ENCODE peak calls at places on chromosomes 7 and 10, in ten cellular contexts. A is ovary, P is HCT116, G is testis, B is heart left ventricle, Z is uterus, M is stomach, H is HepG2, O is IMR-90, Y is transverse colon. X is an unnamed sample.

GRCh38 chr7:141012696-141013344 is 1.9 kb downstream of the MRPS33 start:
- DNase-seq in A (no peak), P (no peak), G (no peak), B (no peak), Z (no peak), M (no peak), H (no peak), O (peak; percentile 63), Y (no peak), X (no peak)

GRCh38 chr10:29658984-29659769 is 24.4 kb upstream of the SVIL start:
- DNase-seq in A (peak; percentile 65), P (peak; percentile 97), G (no peak), B (no peak), Z (no peak), M (peak; percentile 41), H (peak; percentile 88), O (peak; percentile 100), Y (peak; percentile 29), X (peak; percentile 53)

GRCh38 chr7:1225462-1226154 is 7.1 kb upstream of the UNCX start:
- DNase-seq in A (no peak), P (no peak), G (no peak), B (no peak), Z (no peak), M (no peak), H (no peak), O (no peak), Y (no peak), X (no peak)

GRCh38 chr10:122362031-122362592 is 12.4 kb upstream of the PLEKHA1 start:
- DNase-seq in A (no peak), P (no peak), G (no peak), B (no peak), Z (no peak), M (no peak), H (no peak), O (no peak), Y (no peak), X (no peak)

GRCh38 chr7:42832672-42833071 is 79.2 kb downstream of the C7orf25 start:
- DNase-seq in A (no peak), P (no peak), G (no peak), B (no peak), Z (no peak), M (no peak), H (no peak), O (no peak), Y (no peak), X (no peak)

GRCh38 chr7:158934628-158935027 is 78.3 kb downstream of the DYNC2I1 start:
- DNase-seq in A (no peak), P (no peak), G (no peak), B (no peak), Z (no peak), M (no peak), H (no peak), O (no peak), Y (no peak), X (no peak)

GRCh38 chr10:1214882-1215540 is 158.8 kb downstream of the WDR37 start:
- DNase-seq in A (no peak), P (no peak), G (no peak), B (no peak), Z (no peak), M (no peak), H (no peak), O (no peak), Y (no peak), X (no peak)

GRCh38 chr10:93299606-93300353 is 182.4 kb downstream of the MYOF start:
- DNase-seq in A (no peak), P (no peak), G (no peak), B (no peak), Z (no peak), M (no peak), H (no peak), O (peak; percentile 74), Y (no peak), X (no peak)

GRCh38 chr10:91162495-91163268 is 57.8 kb upstream of the PCGF5 start:
- DNase-seq in A (peak; percentile 75), P (no peak), G (peak; percentile 72), B (peak; percentile 88), Z (peak; percentile 69), M (peak; percentile 82), H (peak; percentile 46), O (peak; percentile 40), Y (peak; percentile 79), X (peak; percentile 80)

GRCh38 chr10:91163709-91164474 is 56.6 kb upstream of the PCGF5 start:
- DNase-seq in A (peak; percentile 85), P (peak; percentile 15), G (peak; percentile 45), B (peak; percentile 81), Z (peak; percentile 75), M (peak; percentile 75), H (peak; percentile 60), O (peak; percentile 93), Y (peak; percentile 79), X (peak; percentile 42)

GRCh38 chr10:91162050-91162494 is 58.4 kb upstream of the PCGF5 start:
- DNase-seq in A (peak; percentile 45), P (no peak), G (peak; percentile 33), B (no peak), Z (no peak), M (no peak), H (peak; percentile 6), O (peak; percentile 46), Y (no peak), X (no peak)

GRCh38 chr10:91164520-91165065 is 55.9 kb upstream of the PCGF5 start:
- DNase-seq in A (no peak), P (no peak), G (no peak), B (no peak), Z (no peak), M (no peak), H (no peak), O (peak; percentile 56), Y (no peak), X (no peak)

GRCh38 chr10:91163269-91163708 is 57.2 kb upstream of the PCGF5 start:
- DNase-seq in A (peak; percentile 63), P (peak; percentile 12), G (peak; percentile 59), B (peak; percentile 86), Z (peak; percentile 63), M (peak; percentile 61), H (peak; percentile 41), O (peak; percentile 62), Y (peak; percentile 72), X (peak; percentile 39)
- TF ChIP-seq POLR2A in A (peak; percentile 35), P (no peak), G (no peak), B (no peak), Z (peak; percentile 54), M (no peak), H (peak; percentile 61), O (peak; percentile 91), Y (peak; percentile 57), X (no peak)

GRCh38 chr7:151078233-151079040 is 2.2 kb downstream of the FASTK start:
- DNase-seq in A (peak; percentile 21), P (no peak), G (no peak), B (no peak), Z (no peak), M (no peak), H (no peak), O (no peak), Y (no peak), X (no peak)
- TF ChIP-seq POLR2A in A (no peak), P (no peak), G (no peak), B (no peak), Z (no peak), M (no peak), H (no peak), O (no peak), Y (no peak), X (no peak)

DNA sequence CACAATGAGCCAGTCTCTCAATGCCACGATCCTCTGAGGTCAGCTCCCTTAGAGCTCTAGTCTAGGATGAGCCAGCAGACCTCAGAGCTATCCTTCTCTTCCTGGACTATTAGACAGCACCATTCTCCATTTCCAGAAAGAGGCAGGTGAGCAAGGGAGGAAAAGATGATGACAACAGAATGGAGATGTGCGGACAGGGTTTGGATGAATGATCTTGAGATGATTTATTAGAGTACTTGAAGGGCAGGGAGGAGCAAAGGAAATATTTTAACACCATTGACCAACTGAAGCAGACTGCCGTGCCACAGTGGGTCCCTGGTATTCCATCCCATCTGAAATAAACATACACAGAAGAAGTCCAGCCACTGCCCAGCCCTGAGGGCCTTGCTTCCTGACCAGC is 94.3 kb downstream of the CFAP58 start:
- DNase-seq in A (no peak), P (no peak), G (no peak), B (no peak), Z (no peak), M (no peak), H (no peak), O (no peak), Y (no peak), X (no peak)
- TF ChIP-seq POLR2A in A (no peak), P (no peak), G (no peak), B (no peak), Z (no peak), M (no peak), H (no peak), O (no peak), Y (no peak), X (no peak)

GRCh38 chr7:99375070-99375807 is 709 bp downstream of the ARPC1B start:
- DNase-seq in A (peak; percentile 71), P (no peak), G (peak; percentile 79), B (peak; percentile 92), Z (peak; percentile 78), M (peak; percentile 80), H (peak; percentile 64), O (peak; percentile 41), Y (peak; percentile 88), X (peak; percentile 47)

GRCh38 chr7:99373086-99374066 is 1.2 kb upstream of the ARPC1B start:
- DNase-seq in A (no peak), P (no peak), G (no peak), B (no peak), Z (no peak), M (no peak), H (no peak), O (no peak), Y (no peak), X (no peak)

GRCh38 chr7:99371376-99371920 is 3.1 kb upstream of the ARPC1B start:
- DNase-seq in A (no peak), P (no peak), G (no peak), B (no peak), Z (no peak), M (no peak), H (no peak), O (no peak), Y (no peak), X (no peak)

GRCh38 chr7:99372275-99373085 is 2.0 kb upstream of the ARPC1B start:
- DNase-seq in A (no peak), P (no peak), G (peak; percentile 86), B (no peak), Z (no peak), M (peak; percentile 51), H (peak; percentile 97), O (peak; percentile 47), Y (peak; percentile 57), X (no peak)

DNA sequence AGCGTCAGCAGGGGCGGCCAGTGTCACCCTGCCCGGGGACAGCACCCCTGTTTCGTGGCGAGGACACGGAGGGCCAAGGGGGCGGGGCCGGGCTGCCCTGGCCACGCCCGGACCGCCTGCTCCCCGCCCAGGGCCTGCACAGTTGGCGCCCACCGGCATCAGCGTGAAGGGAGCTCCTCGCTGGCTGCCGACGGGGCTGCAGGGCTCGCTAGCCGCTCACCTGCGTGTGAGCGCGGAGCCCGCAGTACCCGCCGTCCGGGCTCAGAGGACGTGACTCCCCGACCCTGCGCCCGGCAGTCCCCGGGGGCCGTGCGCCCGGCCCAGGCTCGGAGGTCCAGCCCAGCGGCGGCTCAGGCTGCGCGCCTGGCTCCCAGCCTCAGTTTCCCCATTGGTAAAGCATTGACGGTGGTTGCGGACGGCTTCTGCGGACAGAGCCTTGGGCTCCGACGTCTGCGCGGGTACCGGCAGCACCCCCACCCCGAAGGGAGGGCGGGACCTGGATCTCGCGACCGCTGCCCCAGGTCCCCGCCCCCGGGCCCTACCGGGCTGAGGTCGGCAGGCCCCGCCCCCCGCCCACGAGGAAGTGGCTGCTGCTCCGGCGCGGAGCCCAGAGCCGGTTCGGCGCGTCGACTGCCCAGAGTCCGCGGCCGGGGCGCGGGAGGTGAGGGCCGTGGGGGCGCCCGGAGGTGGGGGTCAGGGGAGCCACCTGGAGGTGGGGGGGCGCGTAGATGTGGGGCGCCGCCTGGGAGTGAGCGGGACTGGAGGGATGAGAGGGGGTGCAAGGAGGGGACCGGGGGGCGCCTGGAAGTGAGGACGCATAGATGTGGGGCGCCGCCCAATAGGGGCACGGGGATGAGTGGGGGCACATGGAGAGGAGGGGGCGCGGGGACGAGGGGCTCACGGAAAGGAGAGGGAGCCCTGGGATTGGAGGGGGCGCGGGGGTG is at the start of gene ARPC1B:
- DNase-seq in A (peak; percentile 68), P (peak; percentile 41), G (peak; percentile 82), B (peak; percentile 93), Z (peak; percentile 75), M (peak; percentile 87), H (peak; percentile 57), O (peak; percentile 51), Y (peak; percentile 88), X (peak; percentile 49)
- TF ChIP-seq POLR2A in A (no peak), P (peak; percentile 41), G (no peak), B (no peak), Z (peak; percentile 38), M (no peak), H (peak; percentile 66), O (peak; percentile 54), Y (peak; percentile 78), X (peak; percentile 61)